ENCODE peak calls at places on chromosomes 1 and 21, in six cellular contexts. D, E, A, T, Z and K are unnamed samples.

GRCh38 chr1:20728371-20729154 is 3.9 kb downstream of the SH2D5 start:
- DNase-seq in T (no peak), Z (peak; percentile 4), E (no peak), A (no peak), D (no peak), K (no peak)

GRCh38 chr1:5990913-5991783 is 1.1 kb downstream of the NPHP4 start:
- DNase-seq in D (no peak), T (peak; percentile 65), E (peak; percentile 31), A (no peak), Z (peak; percentile 69), K (peak; percentile 23)

GRCh38 chr1:116311756-116312691 is 61.0 kb upstream of the ATP1A1 start:
- DNase-seq in D (no peak), E (no peak), T (no peak), A (no peak), Z (no peak), K (no peak)

GRCh38 chr21:33064623-33064996 is 5.3 kb upstream of the OLIG1 start:
- DNase-seq in Z (no peak), D (no peak), A (no peak), E (no peak), T (no peak), K (no peak)

GRCh38 chr1:160354388-160354985 is 11.3 kb downstream of the NCSTN start:
- DNase-seq in T (peak; percentile 46), Z (no peak), D (no peak), E (no peak), A (no peak), K (peak; percentile 42)

GRCh38 chr1:208090776-208091291 is 153.3 kb downstream of the PLXNA2 start:
- DNase-seq in Z (no peak), A (no peak), T (no peak), D (no peak), E (no peak), K (no peak)

GRCh38 chr21:32562426-32562825 is 22.9 kb downstream of the TCP10L start:
- DNase-seq in E (no peak), A (no peak), Z (no peak), T (peak; percentile 19), D (no peak), K (no peak)

GRCh38 chr1:87684786-87685185 is 356.1 kb downstream of the LMO4 start:
- DNase-seq in Z (peak; percentile 15), A (no peak), T (no peak), E (no peak), D (peak; percentile 12), K (no peak)

GRCh38 chr21:17931080-17931479 is 111.9 kb upstream of the C21orf91 start:
- DNase-seq in Z (no peak), E (peak; percentile 18), D (no peak), T (peak; percentile 59), A (no peak), K (peak; percentile 38)